ENCODE peak calls at places on chromosomes 6 and 20, in ten cellular contexts. One of them, this sample, is unnamed.

GRCh38 chr20:37945034-37945660 is 42.2 kb downstream of the VSTM2L start:
- DNase-seq in GM23248: no peak
- DNase-seq in lung: no peak
- DNase-seq in body of pancreas: no peak
- DNase-seq in breast epithelium: peak
- DNase-seq in aorta: no peak
- DNase-seq in tibial nerve: no peak
- DNase-seq in right atrium auricular region: no peak
- DNase-seq in naive thymus-derived CD4-positive, alpha-beta T cell: no peak
- DNase-seq in stomach: peak
- DNase-seq in this sample: no peak

GRCh38 chr6:4224082-4224978 is 89.0 kb upstream of the ECI2 start:
- DNase-seq in right atrium auricular region: no peak
- DNase-seq in GM23248: peak
- DNase-seq in tibial nerve: no peak
- DNase-seq in aorta: no peak
- DNase-seq in naive thymus-derived CD4-positive, alpha-beta T cell: no peak
- DNase-seq in lung: no peak
- DNase-seq in body of pancreas: no peak
- DNase-seq in stomach: no peak
- DNase-seq in breast epithelium: no peak
- DNase-seq in this sample: no peak

GRCh38 chr6:89454300-89454699 is 21.3 kb downstream of the ANKRD6 start:
- DNase-seq in breast epithelium: no peak
- DNase-seq in right atrium auricular region: no peak
- DNase-seq in lung: no peak
- DNase-seq in aorta: no peak
- DNase-seq in tibial nerve: no peak
- DNase-seq in stomach: no peak
- DNase-seq in body of pancreas: no peak
- DNase-seq in naive thymus-derived CD4-positive, alpha-beta T cell: no peak
- DNase-seq in GM23248: no peak
- DNase-seq in this sample: no peak

GRCh38 chr6:36908758-36909157 is 23.0 kb downstream of the C6orf89 start:
- DNase-seq in stomach: no peak
- DNase-seq in GM23248: no peak
- DNase-seq in tibial nerve: no peak
- DNase-seq in body of pancreas: no peak
- DNase-seq in lung: no peak
- DNase-seq in aorta: no peak
- DNase-seq in right atrium auricular region: no peak
- DNase-seq in naive thymus-derived CD4-positive, alpha-beta T cell: no peak
- DNase-seq in breast epithelium: no peak
- DNase-seq in this sample: no peak

GRCh38 chr20:45910670-45911485 is 1.1 kb downstream of the PLTP start:
- DNase-seq in tibial nerve: peak
- DNase-seq in aorta: peak
- DNase-seq in GM23248: peak
- DNase-seq in stomach: peak
- DNase-seq in right atrium auricular region: peak
- DNase-seq in lung: peak
- DNase-seq in naive thymus-derived CD4-positive, alpha-beta T cell: peak
- DNase-seq in body of pancreas: peak
- DNase-seq in breast epithelium: peak
- DNase-seq in this sample: peak

GRCh38 chr6:131807644-131808459 is at the start of gene ENPP1:
- DNase-seq in tibial nerve: peak
- DNase-seq in right atrium auricular region: peak
- DNase-seq in lung: peak
- DNase-seq in stomach: peak
- DNase-seq in aorta: peak
- DNase-seq in body of pancreas: peak
- DNase-seq in breast epithelium: peak
- DNase-seq in GM23248: peak
- DNase-seq in naive thymus-derived CD4-positive, alpha-beta T cell: peak
- DNase-seq in this sample: peak

GRCh38 chr6:9040718-9041117 is 605.4 kb upstream of the SLC35B3 start:
- DNase-seq in GM23248: no peak
- DNase-seq in breast epithelium: no peak
- DNase-seq in aorta: no peak
- DNase-seq in right atrium auricular region: no peak
- DNase-seq in naive thymus-derived CD4-positive, alpha-beta T cell: no peak
- DNase-seq in lung: no peak
- DNase-seq in tibial nerve: no peak
- DNase-seq in body of pancreas: no peak
- DNase-seq in stomach: no peak
- DNase-seq in this sample: no peak

GRCh38 chr6:108559884-108560462 is 744 bp upstream of the FOXO3 start:
- DNase-seq in stomach: peak
- DNase-seq in right atrium auricular region: peak
- DNase-seq in aorta: peak
- DNase-seq in naive thymus-derived CD4-positive, alpha-beta T cell: no peak
- DNase-seq in breast epithelium: peak
- DNase-seq in lung: peak
- DNase-seq in GM23248: peak
- DNase-seq in body of pancreas: peak
- DNase-seq in tibial nerve: peak
- DNase-seq in this sample: no peak

GRCh38 chr20:20167704-20168103 is 115.4 kb downstream of the CFAP61 start:
- DNase-seq in naive thymus-derived CD4-positive, alpha-beta T cell: no peak
- DNase-seq in right atrium auricular region: no peak
- DNase-seq in body of pancreas: no peak
- DNase-seq in breast epithelium: no peak
- DNase-seq in stomach: no peak
- DNase-seq in lung: no peak
- DNase-seq in tibial nerve: no peak
- DNase-seq in GM23248: no peak
- DNase-seq in aorta: no peak
- DNase-seq in this sample: no peak

GRCh38 chr6:127796713-127797112 is 104.1 kb downstream of the THEMIS start:
- DNase-seq in lung: no peak
- DNase-seq in GM23248: no peak
- DNase-seq in naive thymus-derived CD4-positive, alpha-beta T cell: no peak
- DNase-seq in tibial nerve: no peak
- DNase-seq in aorta: no peak
- DNase-seq in body of pancreas: no peak
- DNase-seq in stomach: no peak
- DNase-seq in breast epithelium: no peak
- DNase-seq in right atrium auricular region: no peak
- DNase-seq in this sample: no peak

GRCh38 chr6:170166511-170167122 is 124.3 kb downstream of the DLL1 start:
- DNase-seq in naive thymus-derived CD4-positive, alpha-beta T cell: no peak
- DNase-seq in tibial nerve: no peak
- DNase-seq in GM23248: no peak
- DNase-seq in body of pancreas: no peak
- DNase-seq in breast epithelium: no peak
- DNase-seq in lung: no peak
- DNase-seq in right atrium auricular region: no peak
- DNase-seq in stomach: peak
- DNase-seq in aorta: peak
- DNase-seq in this sample: no peak

GRCh38 chr6:31972709-31973350 is 892 bp upstream of the DXO start:
- DNase-seq in right atrium auricular region: no peak
- DNase-seq in naive thymus-derived CD4-positive, alpha-beta T cell: no peak
- DNase-seq in tibial nerve: no peak
- DNase-seq in breast epithelium: no peak
- DNase-seq in stomach: no peak
- DNase-seq in aorta: peak
- DNase-seq in lung: no peak
- DNase-seq in GM23248: peak
- DNase-seq in body of pancreas: no peak
- DNase-seq in this sample: no peak

GRCh38 chr6:42720739-42721138 is 1.7 kb downstream of the PRPH2 start:
- DNase-seq in body of pancreas: no peak
- DNase-seq in naive thymus-derived CD4-positive, alpha-beta T cell: no peak
- DNase-seq in right atrium auricular region: no peak
- DNase-seq in breast epithelium: no peak
- DNase-seq in stomach: no peak
- DNase-seq in tibial nerve: no peak
- DNase-seq in GM23248: peak
- DNase-seq in lung: no peak
- DNase-seq in aorta: no peak
- DNase-seq in this sample: no peak

GRCh38 chr6:38176797-38177751 is 357.5 kb downstream of the ZFAND3 start:
- DNase-seq in body of pancreas: no peak
- DNase-seq in GM23248: no peak
- DNase-seq in tibial nerve: no peak
- DNase-seq in lung: no peak
- DNase-seq in right atrium auricular region: no peak
- DNase-seq in naive thymus-derived CD4-positive, alpha-beta T cell: no peak
- DNase-seq in stomach: no peak
- DNase-seq in aorta: peak
- DNase-seq in breast epithelium: no peak
- DNase-seq in this sample: peak

GRCh38 chr20:38748097-38748862 is at the start of gene ACTR5:
- DNase-seq in right atrium auricular region: peak
- DNase-seq in body of pancreas: peak
- DNase-seq in breast epithelium: peak
- DNase-seq in lung: peak
- DNase-seq in tibial nerve: peak
- DNase-seq in GM23248: peak
- DNase-seq in aorta: peak
- DNase-seq in stomach: peak
- DNase-seq in naive thymus-derived CD4-positive, alpha-beta T cell: peak
- DNase-seq in this sample: peak

GRCh38 chr20:37276494-37277252 is 12.8 kb upstream of the MANBAL start:
- DNase-seq in naive thymus-derived CD4-positive, alpha-beta T cell: no peak
- DNase-seq in tibial nerve: peak
- DNase-seq in body of pancreas: peak
- DNase-seq in aorta: peak
- DNase-seq in right atrium auricular region: no peak
- DNase-seq in stomach: peak
- DNase-seq in GM23248: peak
- DNase-seq in breast epithelium: no peak
- DNase-seq in lung: no peak
- DNase-seq in this sample: peak

GRCh38 chr20:17480696-17481095 is 50.5 kb downstream of the BFSP1 start:
- DNase-seq in lung: no peak
- DNase-seq in naive thymus-derived CD4-positive, alpha-beta T cell: no peak
- DNase-seq in tibial nerve: no peak
- DNase-seq in breast epithelium: no peak
- DNase-seq in stomach: no peak
- DNase-seq in right atrium auricular region: peak
- DNase-seq in body of pancreas: no peak
- DNase-seq in GM23248: no peak
- DNase-seq in aorta: no peak
- DNase-seq in this sample: no peak

GRCh38 chr6:116035616-116036015 is 25.1 kb downstream of the FRK start:
- DNase-seq in body of pancreas: no peak
- DNase-seq in right atrium auricular region: no peak
- DNase-seq in aorta: no peak
- DNase-seq in naive thymus-derived CD4-positive, alpha-beta T cell: no peak
- DNase-seq in breast epithelium: no peak
- DNase-seq in tibial nerve: no peak
- DNase-seq in stomach: no peak
- DNase-seq in GM23248: no peak
- DNase-seq in lung: no peak
- DNase-seq in this sample: no peak
- H3K27ac ChIP-seq in body of pancreas: no peak
- H3K27ac ChIP-seq in right atrium auricular region: no peak
- H3K27ac ChIP-seq in aorta: no peak
- H3K27ac ChIP-seq in naive thymus-derived CD4-positive, alpha-beta T cell: no peak
- H3K27ac ChIP-seq in breast epithelium: no peak
- H3K27ac ChIP-seq in tibial nerve: no peak
- H3K27ac ChIP-seq in stomach: peak
- H3K27ac ChIP-seq in GM23248: no peak
- H3K27ac ChIP-seq in lung: no peak
- H3K27ac ChIP-seq in this sample: no peak

GRCh38 chr6:16766043-16766521 is 4.8 kb upstream of the ATXN1 start:
- DNase-seq in breast epithelium: no peak
- DNase-seq in right atrium auricular region: no peak
- DNase-seq in tibial nerve: no peak
- DNase-seq in naive thymus-derived CD4-positive, alpha-beta T cell: peak
- DNase-seq in aorta: no peak
- DNase-seq in GM23248: peak
- DNase-seq in body of pancreas: no peak
- DNase-seq in stomach: no peak
- DNase-seq in lung: no peak
- DNase-seq in this sample: no peak
- H3K4me3 ChIP-seq in breast epithelium: no peak
- H3K4me3 ChIP-seq in right atrium auricular region: no peak
- H3K4me3 ChIP-seq in tibial nerve: no peak
- H3K4me3 ChIP-seq in naive thymus-derived CD4-positive, alpha-beta T cell: no peak
- H3K4me3 ChIP-seq in aorta: no peak
- H3K4me3 ChIP-seq in GM23248: peak
- H3K4me3 ChIP-seq in body of pancreas: no peak
- H3K4me3 ChIP-seq in stomach: no peak
- H3K4me3 ChIP-seq in lung: no peak
- H3K4me3 ChIP-seq in this sample: no peak

GRCh38 chr20:62841705-62842212 is 19.9 kb downstream of the TCFL5 start:
- DNase-seq in naive thymus-derived CD4-positive, alpha-beta T cell: no peak
- DNase-seq in right atrium auricular region: no peak
- DNase-seq in breast epithelium: no peak
- DNase-seq in tibial nerve: no peak
- DNase-seq in body of pancreas: no peak
- DNase-seq in GM23248: no peak
- DNase-seq in stomach: no peak
- DNase-seq in lung: no peak
- DNase-seq in aorta: peak
- DNase-seq in this sample: no peak
- H3K27ac ChIP-seq in naive thymus-derived CD4-positive, alpha-beta T cell: no peak
- H3K27ac ChIP-seq in right atrium auricular region: no peak
- H3K27ac ChIP-seq in breast epithelium: no peak
- H3K27ac ChIP-seq in tibial nerve: no peak
- H3K27ac ChIP-seq in body of pancreas: no peak
- H3K27ac ChIP-seq in GM23248: no peak
- H3K27ac ChIP-seq in stomach: no peak
- H3K27ac ChIP-seq in lung: no peak
- H3K27ac ChIP-seq in aorta: no peak
- H3K27ac ChIP-seq in this sample: no peak

DNA sequence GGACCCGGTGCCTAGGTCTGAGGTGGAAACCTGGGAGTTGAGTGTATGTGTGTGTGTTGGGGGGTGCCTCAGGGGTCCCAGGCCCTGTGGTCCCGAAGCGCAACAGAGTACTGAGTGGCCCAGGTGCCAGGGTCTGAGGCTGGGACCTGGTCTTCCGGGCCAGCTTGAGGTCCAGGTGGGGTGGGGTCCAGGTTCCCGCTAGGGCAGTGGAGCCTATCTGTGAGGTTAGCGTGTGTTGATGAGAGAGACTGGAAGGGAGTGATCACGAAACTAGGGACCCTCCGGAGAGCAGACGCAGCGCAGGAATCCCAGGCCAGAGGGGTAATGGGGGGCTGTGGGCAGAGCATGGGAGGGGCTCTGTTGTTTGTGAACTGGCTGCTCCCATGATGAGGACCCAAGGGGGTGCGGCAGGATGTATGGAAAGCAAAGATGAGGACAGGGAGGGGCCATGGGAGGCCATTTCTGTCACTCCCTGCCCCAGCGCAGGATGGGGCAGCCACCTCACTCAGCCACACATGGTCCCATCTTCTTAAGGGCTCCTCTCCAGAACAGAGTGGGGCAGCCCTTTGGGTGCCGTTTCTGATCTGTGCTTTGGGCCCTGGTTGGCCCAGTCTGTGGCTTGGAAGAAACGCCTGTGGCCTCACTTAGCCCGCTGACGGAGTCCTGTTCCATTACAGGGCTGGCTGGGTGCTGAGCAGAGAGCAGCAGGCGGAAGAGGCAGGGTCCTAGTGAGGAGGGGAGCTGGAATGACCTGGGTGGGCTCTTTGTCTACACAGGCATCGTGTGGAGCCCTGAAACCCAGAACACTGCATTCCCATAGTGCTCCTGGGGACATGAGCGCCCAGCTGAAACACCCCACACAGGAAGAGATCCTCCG is 872 bp downstream of the HSPA12B start:
- DNase-seq in tibial nerve: no peak
- DNase-seq in stomach: no peak
- DNase-seq in lung: no peak
- DNase-seq in body of pancreas: no peak
- DNase-seq in breast epithelium: no peak
- DNase-seq in aorta: no peak
- DNase-seq in right atrium auricular region: no peak
- DNase-seq in GM23248: no peak
- DNase-seq in naive thymus-derived CD4-positive, alpha-beta T cell: no peak
- DNase-seq in this sample: no peak
- H3K4me3 ChIP-seq in tibial nerve: peak
- H3K4me3 ChIP-seq in stomach: peak
- H3K4me3 ChIP-seq in lung: peak
- H3K4me3 ChIP-seq in body of pancreas: no peak
- H3K4me3 ChIP-seq in breast epithelium: peak
- H3K4me3 ChIP-seq in aorta: no peak
- H3K4me3 ChIP-seq in right atrium auricular region: peak
- H3K4me3 ChIP-seq in GM23248: no peak
- H3K4me3 ChIP-seq in naive thymus-derived CD4-positive, alpha-beta T cell: no peak
- H3K4me3 ChIP-seq in this sample: peak

This sample was measured in heart right ventricle.